ENCODE peak calls at places on chromosomes 6 and 20, in four cellular contexts. T is endothelial cell; W is astrocyte of the spinal cord; G is activated CD4-positive, alpha-beta T cell treated with anti-CD3 and anti-CD28 coated beads, Interleukin-2, amount 10 ng/mL, durations not matched to agents 24 days and 14 days. E is an unnamed sample.

GRCh38 chr6:112571486-112571885 is 224.4 kb downstream of the RFPL4B start:
- DNase-seq in T (no peak), W (peak), G (no peak), E (no peak)

GRCh38 chr6:75855047-75855446 is 106.0 kb downstream of the MYO6 start:
- DNase-seq in T (peak), W (peak), G (peak), E (no peak)

GRCh38 chr20:32089637-32090330 is 19.7 kb upstream of the TM9SF4 start:
- DNase-seq in T (no peak), W (no peak), G (no peak), E (no peak)

GRCh38 chr20:23145281-23145700 is 59.2 kb upstream of the CD93 start:
- DNase-seq in T (no peak), W (peak), G (no peak), E (no peak)

GRCh38 chr20:32440069-32440757 is 82.1 kb downstream of the ASXL1 start:
- DNase-seq in T (no peak), W (no peak), G (no peak), E (no peak)

GRCh38 chr20:39993737-39994136 is 695.3 kb downstream of the MAFB start:
- DNase-seq in T (no peak), W (no peak), G (no peak), E (no peak)

GRCh38 chr6:137571854-137572253 is 77.7 kb upstream of the OLIG3 start:
- DNase-seq in T (peak), W (peak), G (peak), E (no peak)

GRCh38 chr20:38805502-38805957 is at the start of gene PPP1R16B:
- DNase-seq in T (peak), W (no peak), G (peak), E (peak)

GRCh38 chr6:32047855-32048766 is 9.9 kb downstream of the CYP21A2 start:
- DNase-seq in T (peak), W (peak), G (peak), E (peak)

GRCh38 chr6:45445749-45446454 is 68.2 kb upstream of the SUPT3H start:
- DNase-seq in T (peak), W (peak), G (no peak), E (peak)

GRCh38 chr6:43308101-43308989 is at the start of gene CRIP3:
- DNase-seq in T (no peak), W (no peak), G (peak), E (peak)

GRCh38 chr6:18161437-18161836 is 6.2 kb downstream of the KDM1B start:
- DNase-seq in T (no peak), W (no peak), G (no peak), E (no peak)

GRCh38 chr20:1841554-1842140 is 53.6 kb upstream of the SIRPA start:
- DNase-seq in T (no peak), W (no peak), G (no peak), E (peak)

GRCh38 chr6:16168121-16168520 is 39.2 kb downstream of the MYLIP start:
- DNase-seq in T (no peak), W (no peak), G (no peak), E (no peak)

GRCh38 chr6:157779705-157780604 is 43.1 kb upstream of the SNX9 start:
- DNase-seq in T (no peak), W (no peak), G (no peak), E (no peak)

GRCh38 chr6:119484598-119484997 is 135.0 kb upstream of the MAN1A1 start:
- DNase-seq in T (no peak), W (peak), G (no peak), E (no peak)

GRCh38 chr6:29696147-29697129 is 15.5 kb upstream of the ZFP57 start:
- DNase-seq in T (peak), W (no peak), G (peak), E (no peak)

GRCh38 chr20:41692479-41693135 is 74.4 kb upstream of the CHD6 start:
- DNase-seq in T (peak), W (peak), G (peak), E (peak)

GRCh38 chr6:4510317-4510716 is 265.9 kb upstream of the CDYL start:
- DNase-seq in T (no peak), W (no peak), G (no peak), E (no peak)

GRCh38 chr20:57767456-57767855 is 57.6 kb upstream of the PMEPA1 start:
- DNase-seq in T (no peak), W (no peak), G (no peak), E (no peak)

GRCh38 chr6:165571068-165571682 is 91.9 kb downstream of the PDE10A start:
- DNase-seq in T (no peak), W (peak), G (no peak), E (no peak)

GRCh38 chr6:79670789-79671188 is 39.7 kb downstream of the SH3BGRL2 start:
- DNase-seq in T (no peak), W (no peak), G (no peak), E (no peak)

GRCh38 chr6:12232821-12233220 is 57.3 kb upstream of the EDN1 start:
- DNase-seq in T (no peak), W (no peak), G (no peak), E (no peak)

GRCh38 chr20:51193066-51193772 is 170.3 kb upstream of the KCNG1 start:
- DNase-seq in T (no peak), W (peak), G (no peak), E (no peak)

GRCh38 chr6:66896415-66896814 is 1189.4 kb upstream of the EYS start:
- DNase-seq in T (no peak), W (no peak), G (no peak), E (no peak)

GRCh38 chr6:154232013-154232920 is 124.3 kb downstream of the IPCEF1 start:
- DNase-seq in T (peak), W (peak), G (no peak), E (no peak)

GRCh38 chr6:22411408-22412105 is 114.7 kb upstream of the PRL start:
- DNase-seq in T (no peak), W (peak), G (no peak), E (no peak)

GRCh38 chr6:6001443-6001842 is 5.3 kb downstream of the NRN1 start:
- DNase-seq in T (no peak), W (no peak), G (no peak), E (no peak)

GRCh38 chr6:22829070-22829469 is 259.7 kb downstream of the HDGFL1 start:
- DNase-seq in T (no peak), W (no peak), G (no peak), E (no peak)

GRCh38 chr6:27679308-27679967 is 206.5 kb upstream of the ZNF184 start:
- DNase-seq in T (no peak), W (peak), G (peak), E (no peak)

GRCh38 chr6:151647871-151648639 is 154.2 kb downstream of the CCDC170 start:
- DNase-seq in T (peak), W (no peak), G (peak), E (no peak)

GRCh38 chr6:155949256-155949655 is 493.6 kb upstream of the NOX3 start:
- DNase-seq in T (no peak), W (no peak), G (no peak), E (no peak)

GRCh38 chr20:63230800-63231268 is 4.9 kb upstream of the BIRC7 start:
- DNase-seq in T (peak), W (peak), G (no peak), E (no peak)

GRCh38 chr6:5028301-5028700 is 24.5 kb upstream of the RPP40 start:
- DNase-seq in T (no peak), W (no peak), G (no peak), E (no peak)

GRCh38 chr6:168938546-168938945 is 315.1 kb downstream of the THBS2 start:
- DNase-seq in T (no peak), W (no peak), G (peak), E (no peak)

GRCh38 chr6:167013946-167014345 is 14.7 kb downstream of the CEP43 start:
- DNase-seq in T (no peak), W (no peak), G (no peak), E (no peak)

GRCh38 chr20:6533321-6533720 is 234.2 kb upstream of the BMP2 start:
- DNase-seq in T (no peak), W (peak), G (no peak), E (no peak)